ENCODE peak calls at places on chromosome X, in five cellular contexts. G, S, T, U and A are unnamed samples.

GRCh38 chrX:16212436-16212835 is 45.2 kb downstream of the MAGEB17 start:
- DNase-seq in G (no peak), S (no peak), T (no peak), U (no peak), A (no peak)

GRCh38 chrX:28920554-28920953 is 333.3 kb downstream of the IL1RAPL1 start:
- DNase-seq in G (no peak), S (no peak), T (no peak), U (no peak), A (no peak)

GRCh38 chrX:131729295-131729694 is 185.4 kb downstream of the OR13H1 start:
- DNase-seq in G (peak), S (no peak), T (peak), U (no peak), A (peak)

GRCh38 chrX:50161143-50161542 is 39.7 kb downstream of the AKAP4 start:
- DNase-seq in G (no peak), S (no peak), T (no peak), U (peak), A (no peak)

GRCh38 chrX:138157850-138158249 is 553.7 kb downstream of the FGF13 start:
- DNase-seq in G (no peak), S (no peak), T (no peak), U (no peak), A (no peak)

GRCh38 chrX:106159861-106160282 is 8.2 kb upstream of the PWWP3B start:
- DNase-seq in G (no peak), S (no peak), T (no peak), U (no peak), A (no peak)

GRCh38 chrX:31070057-31070468 is 1.8 kb downstream of the FTHL17 start:
- DNase-seq in G (no peak), S (no peak), T (no peak), U (no peak), A (no peak)

GRCh38 chrX:129565046-129565649 is 25.1 kb downstream of the OCRL start:
- DNase-seq in G (no peak), S (no peak), T (no peak), U (no peak), A (no peak)

GRCh38 chrX:57918750-57919436 is 8.6 kb upstream of the ZXDA start:
- DNase-seq in G (peak), S (no peak), T (peak), U (peak), A (no peak)

GRCh38 chrX:70476166-70476933 is 31.7 kb downstream of the DLG3 start:
- DNase-seq in G (no peak), S (no peak), T (no peak), U (no peak), A (no peak)

GRCh38 chrX:56764153-56764974 is 35.3 kb downstream of the NBDY start:
- DNase-seq in G (peak), S (peak), T (peak), U (peak), A (peak)

GRCh38 chrX:129686422-129686948 is 31.7 kb upstream of the APLN start:
- DNase-seq in G (peak), S (no peak), T (peak), U (peak), A (no peak)

GRCh38 chrX:125205084-125205917 is 114.4 kb upstream of the TEX13C start:
- DNase-seq in G (peak), S (no peak), T (peak), U (peak), A (no peak)

GRCh38 chrX:151153086-151153485 is 23.3 kb upstream of the GPR50 start:
- DNase-seq in G (no peak), S (no peak), T (no peak), U (peak), A (no peak)

GRCh38 chrX:149512225-149512885 is 7.2 kb upstream of the IDS start:
- DNase-seq in G (peak), S (no peak), T (peak), U (peak), A (peak)

GRCh38 chrX:30635630-30636029 is 17.6 kb upstream of the GK start:
- DNase-seq in G (no peak), S (no peak), T (no peak), U (no peak), A (no peak)

GRCh38 chrX:140701480-140701879 is 8.1 kb upstream of the LINC00632 start:
- DNase-seq in G (no peak), S (no peak), T (no peak), U (peak), A (no peak)

GRCh38 chrX:124435616-124436015 is 89.3 kb downstream of the SH2D1A start:
- DNase-seq in G (no peak), S (no peak), T (no peak), U (no peak), A (no peak)

GRCh38 chrX:63514575-63514967 is 163.4 kb upstream of the SPIN4 start:
- DNase-seq in G (no peak), S (no peak), T (no peak), U (peak), A (no peak)

GRCh38 chrX:125439194-125439849 is 119.7 kb downstream of the TEX13C start:
- DNase-seq in G (no peak), S (no peak), T (no peak), U (no peak), A (no peak)

GRCh38 chrX:119871245-119871598 is 311 bp downstream of the RNF113A start:
- DNase-seq in G (no peak), S (no peak), T (no peak), U (no peak), A (no peak)

GRCh38 chrX:105823092-105823454 is 734 bp downstream of the NRK start:
- DNase-seq in G (no peak), S (no peak), T (no peak), U (no peak), A (no peak)

GRCh38 chrX:13067842-13068241 is 23.4 kb upstream of the FAM9C start:
- DNase-seq in G (no peak), S (no peak), T (no peak), U (no peak), A (no peak)

GRCh38 chrX:40100141-40100536 is 2.4 kb upstream of the BCOR start:
- DNase-seq in G (no peak), S (no peak), T (no peak), U (no peak), A (no peak)

GRCh38 chrX:75071334-75071733 is 84.7 kb downstream of the ABCB7 start:
- DNase-seq in G (no peak), S (no peak), T (no peak), U (no peak), A (no peak)

GRCh38 chrX:9163153-9163790 is 129.3 kb upstream of the FAM9B start:
- DNase-seq in G (no peak), S (no peak), T (no peak), U (peak), A (no peak)

GRCh38 chrX:120260369-120260768 is 9.8 kb downstream of the ZBTB33 start:
- DNase-seq in G (no peak), S (no peak), T (no peak), U (no peak), A (no peak)

GRCh38 chrX:150886381-150886780 is 12.1 kb downstream of the CD99L2 start:
- DNase-seq in G (no peak), S (no peak), T (no peak), U (no peak), A (no peak)

GRCh38 chrX:115234220-115234557 is 293 bp upstream of the LRCH2 start:
- DNase-seq in G (no peak), S (no peak), T (no peak), U (peak), A (no peak)

GRCh38 chrX:108584617-108585211 is 145.1 kb downstream of the COL4A5 start:
- DNase-seq in G (no peak), S (no peak), T (no peak), U (peak), A (peak)

GRCh38 chrX:72545990-72546389 is 26.7 kb downstream of the HDAC8 start:
- DNase-seq in G (no peak), S (no peak), T (no peak), U (no peak), A (no peak)
- TF ChIP-seq CTCF in G (no peak), S (no peak), T (no peak), U (no peak), A (peak)

DNA sequence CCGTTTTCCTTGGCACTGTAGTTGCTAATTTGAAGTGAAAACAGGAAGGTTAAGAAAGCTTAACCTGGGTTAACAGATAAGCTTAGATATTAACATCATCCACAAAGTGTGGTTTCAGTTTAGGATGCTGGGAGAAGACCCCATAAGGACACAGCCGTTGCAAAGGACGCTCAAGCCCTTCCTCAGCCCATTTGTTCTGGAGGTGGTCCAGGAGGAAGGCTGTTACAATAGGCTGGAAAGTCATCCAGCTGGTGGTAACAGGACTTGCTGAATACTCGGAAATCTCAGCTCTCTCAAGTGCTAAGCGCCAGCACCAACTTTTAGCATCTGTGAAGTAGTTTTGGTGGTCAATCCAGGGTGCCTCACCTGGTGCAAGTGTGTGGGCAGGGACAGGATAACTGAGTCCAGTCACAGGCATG is 14.2 kb downstream of the CHST7 start:
- DNase-seq in G (no peak), S (no peak), T (no peak), U (peak), A (no peak)
- H3K4me3 ChIP-seq in G (no peak), S (peak), T (no peak), U (no peak), A (no peak)

GRCh38 chrX:110462957-110463356 is 104.3 kb downstream of the RTL9 start:
- DNase-seq in G (no peak), S (no peak), T (no peak), U (no peak), A (no peak)
- TF ChIP-seq CTCF in G (no peak), S (no peak), T (no peak), U (peak), A (no peak)

GRCh38 chrX:48573690-48574269 is 504 bp upstream of the RBM3 start:
- DNase-seq in G (peak), S (no peak), T (peak), U (no peak), A (no peak)

GRCh38 chrX:48574270-48575266 is at the start of gene RBM3:
- DNase-seq in G (peak), S (no peak), T (peak), U (peak), A (peak)

GRCh38 chrX:48578661-48579128 is 4.4 kb downstream of the RBM3 start:
- DNase-seq in G (no peak), S (no peak), T (no peak), U (no peak), A (no peak)

GRCh38 chrX:48576108-48576507 is 1.8 kb downstream of the RBM3 start:
- DNase-seq in G (no peak), S (no peak), T (no peak), U (no peak), A (no peak)

DNA sequence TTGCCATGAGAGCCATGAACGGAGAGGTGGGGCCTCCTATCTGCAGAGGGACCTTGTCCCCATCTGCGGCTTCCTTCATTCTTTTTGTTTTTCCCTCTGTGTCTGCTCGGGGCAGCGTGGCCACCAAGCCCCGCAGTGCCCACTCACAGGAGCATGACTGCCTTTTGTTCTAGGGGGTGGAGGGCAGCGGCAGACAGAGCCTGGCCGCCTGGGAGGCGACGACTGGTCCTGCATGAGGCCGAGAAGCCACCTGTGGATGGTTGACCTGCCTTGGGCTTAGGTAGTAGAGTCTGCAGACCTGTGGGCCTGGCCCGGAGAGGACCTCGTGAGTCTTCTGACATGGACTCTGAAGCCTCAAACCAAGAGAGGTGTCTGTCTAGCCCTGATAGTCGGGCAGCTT is 1.4 kb downstream of the RBM3 start:
- DNase-seq in G (no peak), S (no peak), T (no peak), U (no peak), A (no peak)
- H3K4me3 ChIP-seq in G (peak), S (peak), T (peak), U (peak), A (no peak)

GRCh38 chrX:155881158-155881993 is at the start of gene VAMP7:
- DNase-seq in G (peak), S (peak), T (peak), U (peak), A (peak)

GRCh38 chrX:155876704-155877103 is 4.4 kb upstream of the VAMP7 start:
- DNase-seq in G (no peak), S (no peak), T (no peak), U (no peak), A (no peak)

GRCh38 chrX:155877288-155877687 is 3.9 kb upstream of the VAMP7 start:
- DNase-seq in G (no peak), S (no peak), T (no peak), U (no peak), A (no peak)

GRCh38 chrX:155886409-155886808 is 5.3 kb downstream of the VAMP7 start:
- DNase-seq in G (no peak), S (no peak), T (no peak), U (no peak), A (no peak)

DNA sequence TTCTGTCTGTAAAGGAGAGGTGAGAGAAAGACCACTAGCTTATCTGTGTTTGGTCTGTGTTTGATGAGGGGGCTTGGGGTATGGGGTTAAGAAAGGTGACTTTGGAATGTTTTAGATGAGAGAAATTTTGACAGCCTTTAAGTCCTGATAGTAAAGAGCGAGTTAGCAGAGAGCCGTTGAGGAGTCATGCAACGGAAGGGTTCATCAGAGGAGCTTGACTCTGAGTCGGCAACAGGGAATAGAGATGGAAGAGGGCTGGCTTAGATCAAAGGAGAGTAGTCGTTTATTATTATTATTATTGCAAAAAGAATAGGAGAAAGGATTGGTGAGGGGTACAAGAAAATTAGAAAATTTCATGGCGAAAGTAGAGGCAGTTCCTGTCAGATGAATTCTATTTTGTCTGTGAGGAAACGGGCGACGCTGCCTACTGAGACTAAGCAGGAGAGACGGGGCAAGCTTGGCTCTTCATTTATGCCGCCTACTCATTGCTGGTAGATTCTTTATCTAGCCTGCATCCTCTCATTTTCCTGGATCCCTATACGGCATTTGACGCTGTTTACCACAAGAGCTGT is 473 bp upstream of the VAMP7 start:
- DNase-seq in G (no peak), S (no peak), T (no peak), U (no peak), A (no peak)
- TF ChIP-seq CTCF in G (no peak), S (no peak), T (no peak), U (no peak), A (no peak)